ENCODE peak calls at places on chromosomes 7 and 10, in ten cellular contexts. A is astrocyte of the hippocampus; V is stimulated activated CD4-positive, alpha-beta T cell treated with anti-CD3 and anti-CD28 coated beads, Interleukin-4, amount 100 ng/mL, for 1 hour; B is lung; F is amniotic stem cell; U is ovary; P is MCF 10A; I is tibial nerve; M is cardiac septum; Y is AML-193. Z is an unnamed sample.
A peak's percentile ranks its signal among the peaks of the same experiment; 100 is the strongest.

GRCh38 chr7:33743594-33743993 is 161.7 kb upstream of the BMPER start:
- DNase-seq in I (no peak), F (no peak), P (peak; percentile 96), V (no peak), U (no peak), B (no peak), Y (no peak), A (no peak), M (no peak), Z (no peak)

GRCh38 chr7:45027774-45028114 is 27.7 kb downstream of the CCM2 start:
- DNase-seq in M (peak; percentile 70), B (no peak), U (no peak), V (no peak), F (no peak), I (no peak), A (no peak), Y (no peak), P (no peak), Z (no peak)

GRCh38 chr10:29248156-29248555 is 40.7 kb upstream of the LYZL1 start:
- DNase-seq in I (no peak), F (no peak), Y (no peak), A (no peak), P (no peak), U (no peak), M (no peak), V (no peak), B (no peak), Z (no peak)

GRCh38 chr7:69739906-69740545 is 141.8 kb downstream of the AUTS2 start:
- DNase-seq in Y (peak; percentile 9), M (no peak), F (no peak), B (no peak), A (peak; percentile 50), U (peak; percentile 25), V (no peak), P (no peak), I (no peak), Z (no peak)

GRCh38 chr7:139358541-139359365 is 941 bp upstream of the LUC7L2 start:
- DNase-seq in A (no peak), B (no peak), F (no peak), P (peak; percentile 35), I (no peak), Y (peak; percentile 34), V (peak; percentile 38), U (no peak), M (peak; percentile 77), Z (peak; percentile 72)

GRCh38 chr7:151086802-151087246 is 549 bp downstream of the AGAP3 start:
- DNase-seq in Y (no peak), M (no peak), V (peak; percentile 34), U (peak; percentile 65), F (no peak), B (no peak), A (peak; percentile 64), I (no peak), P (peak; percentile 45), Z (peak; percentile 88)

GRCh38 chr7:66880009-66880554 is 40.9 kb upstream of the TMEM248 start:
- DNase-seq in M (no peak), P (no peak), F (no peak), A (no peak), I (no peak), V (no peak), U (no peak), B (peak; percentile 32), Y (no peak), Z (no peak)

GRCh38 chr7:131723926-131724325 is 167.5 kb upstream of the PODXL start:
- DNase-seq in V (no peak), M (no peak), B (no peak), Y (no peak), A (peak; percentile 1), I (no peak), F (no peak), P (no peak), U (no peak), Z (no peak)

GRCh38 chr10:17409170-17409733 is 45.1 kb downstream of the ST8SIA6 start:
- DNase-seq in A (peak; percentile 11), U (no peak), M (no peak), P (peak; percentile 33), Y (peak; percentile 15), F (no peak), V (no peak), I (no peak), B (no peak), Z (no peak)

GRCh38 chr7:139066315-139066714 is 30.5 kb upstream of the ZC3HAV1L start:
- DNase-seq in P (no peak), U (no peak), F (no peak), V (no peak), A (no peak), B (no peak), M (no peak), I (no peak), Y (no peak), Z (no peak)